ENCODE peak calls at places on chromosomes 5 and 9, in six cellular contexts. I, D, B, F, C and Z are unnamed samples. For H3K36me3, the result is how much of the 10 kb centered on the place peaks cover.

GRCh38 chr9:124420991-124421543 is 5.8 kb upstream of the PSMB7 start:
- DNase-seq in B (no peak), D (no peak), I (no peak), C (no peak), F (peak), Z (no peak)

GRCh38 chr9:109253637-109254284 is 67.1 kb downstream of the EPB41L4B start:
- DNase-seq in I (no peak), D (no peak), B (no peak), F (no peak), C (peak), Z (no peak)

GRCh38 chr9:129273941-129274709 is 96.1 kb upstream of the IER5L start:
- DNase-seq in I (no peak), B (no peak), C (no peak), F (no peak), D (no peak), Z (no peak)

GRCh38 chr9:84947412-84947972 is 278.0 kb downstream of the NTRK2 start:
- DNase-seq in D (peak), I (no peak), F (no peak), C (no peak), B (no peak), Z (peak)

GRCh38 chr9:105360344-105360743 is 87.5 kb upstream of the FSD1L start:
- DNase-seq in B (no peak), D (no peak), C (no peak), F (no peak), I (no peak), Z (no peak)

GRCh38 chr5:7208911-7209310 is 187.0 kb upstream of the ADCY2 start:
- DNase-seq in C (no peak), B (no peak), F (no peak), D (peak), I (no peak), Z (no peak)

GRCh38 chr5:171207256-171207866 is 101.7 kb upstream of the TLX3 start:
- DNase-seq in F (peak), C (peak), B (peak), I (peak), D (no peak), Z (no peak)

GRCh38 chr5:177967221-177967887 is 28.7 kb downstream of the PROP1 start:
- DNase-seq in B (no peak), C (no peak), D (no peak), I (no peak), F (no peak), Z (no peak)

GRCh38 chr5:95281211-95281610 is 3.7 kb downstream of the MCTP1 start:
- DNase-seq in I (peak), B (peak), C (no peak), D (no peak), F (peak), Z (no peak)

GRCh38 chr5:169350759-169351240 is 49.9 kb upstream of the SLIT3 start:
- DNase-seq in C (peak), F (no peak), D (no peak), I (no peak), B (peak), Z (peak)
- H3K36me3 ChIP-seq in C (under half), F (under half), D (under half), I (under half), B (under half), Z (under half)

GRCh38 chr9:106956971-106957370 is 94.0 kb downstream of the ZNF462 start:
- DNase-seq in C (no peak), I (no peak), B (no peak), F (no peak), D (no peak), Z (no peak)

GRCh38 chr9:106954562-106954961 is 91.6 kb downstream of the ZNF462 start:
- DNase-seq in F (no peak), B (no peak), C (no peak), D (no peak), I (no peak), Z (no peak)

GRCh38 chr9:106958955-106959657 is 96.1 kb downstream of the ZNF462 start:
- DNase-seq in D (no peak), B (no peak), I (no peak), C (no peak), F (no peak), Z (no peak)

GRCh38 chr9:106953166-106953565 is 90.2 kb downstream of the ZNF462 start:
- DNase-seq in B (no peak), I (no peak), D (peak), F (peak), C (no peak), Z (no peak)

GRCh38 chr9:106954974-106955850 is 92.2 kb downstream of the ZNF462 start:
- DNase-seq in B (no peak), D (no peak), C (no peak), F (no peak), I (no peak), Z (no peak)
- H3K27ac ChIP-seq in B (no peak), D (peak), C (no peak), F (no peak), I (no peak), Z (no peak)

GRCh38 chr5:69492391-69493234 is at the start of gene OCLN:
- DNase-seq in D (no peak), I (peak), C (peak), B (peak), F (peak), Z (peak)
- TF ChIP-seq CTCF in D (no peak), I (no peak), C (no peak), B (no peak), F (no peak), Z (no peak)

GRCh38 chr5:62371409-62371808 is 32.3 kb downstream of the DIMT1 start:
- DNase-seq in I (no peak), C (no peak), F (no peak), D (no peak), B (no peak), Z (no peak)
- H3K36me3 ChIP-seq in I (under half), C (under half), F (under half), D (under half), B (under half), Z (under half)

GRCh38 chr5:127288676-127289075 is 1.9 kb upstream of the MEGF10 start:
- DNase-seq in I (no peak), D (no peak), C (no peak), B (no peak), F (no peak), Z (no peak)

GRCh38 chr5:127293373-127293772 is 2.8 kb downstream of the MEGF10 start:
- DNase-seq in B (no peak), C (no peak), F (peak), D (no peak), I (no peak), Z (no peak)

GRCh38 chr5:127290946-127291763 is 559 bp downstream of the MEGF10 start:
- DNase-seq in B (no peak), D (peak), I (peak), C (no peak), F (peak), Z (no peak)

GRCh38 chr5:127292030-127292735 is 1.6 kb downstream of the MEGF10 start:
- DNase-seq in I (no peak), D (no peak), F (no peak), B (no peak), C (no peak), Z (no peak)

GRCh38 chr5:127290019-127290945 is at the start of gene MEGF10:
- DNase-seq in I (peak), C (peak), D (peak), F (peak), B (peak), Z (peak)
- H3K27ac ChIP-seq in I (no peak), C (peak), D (peak), F (peak), B (no peak), Z (no peak)

GRCh38 chr9:37329576-37329975 is 92.9 kb upstream of the GRHPR start:
- DNase-seq in F (peak), C (no peak), I (peak), B (peak), D (no peak), Z (no peak)
- TF ChIP-seq CTCF in F (peak), C (peak), I (peak), B (peak), D (no peak), Z (no peak)

GRCh38 chr9:127523312-127523851 is 72.1 kb downstream of the LRSAM1 start:
- DNase-seq in F (peak), I (no peak), D (no peak), B (peak), C (no peak), Z (no peak)

GRCh38 chr9:127525426-127526188 is 74.3 kb downstream of the LRSAM1 start:
- DNase-seq in I (peak), D (no peak), F (peak), B (peak), C (no peak), Z (no peak)

GRCh38 chr9:127522727-127523126 is 71.4 kb downstream of the LRSAM1 start:
- DNase-seq in B (no peak), F (no peak), C (no peak), D (no peak), I (no peak), Z (peak)

GRCh38 chr9:127521919-127522304 is 70.6 kb downstream of the LRSAM1 start:
- DNase-seq in F (no peak), B (no peak), C (no peak), I (no peak), D (no peak), Z (no peak)

GRCh38 chr9:127524373-127524772 is 73.1 kb downstream of the LRSAM1 start:
- DNase-seq in B (no peak), I (peak), F (peak), D (no peak), C (no peak), Z (no peak)
- H3K36me3 ChIP-seq in B (under half), I (under half), F (under half), D (under half), C (under half), Z (under half)